ENCODE peak calls at places on chromosome 21, in eight cellular contexts. X, S, D, H, Q, P, Y and I are unnamed samples.

GRCh38 chr21:46028547-46029200 is 47.1 kb downstream of the COL6A1 start:
- DNase-seq in X (no peak), S (no peak), D (no peak), H (no peak), Q (no peak), P (no peak), Y (no peak), I (no peak)

GRCh38 chr21:37936010-37936785 is 19.9 kb upstream of the KCNJ6 start:
- DNase-seq in X (no peak), S (no peak), D (no peak), H (no peak), Q (no peak), P (no peak), Y (no peak), I (no peak)

GRCh38 chr21:35319684-35320083 is 270.6 kb upstream of the RUNX1 start:
- DNase-seq in X (no peak), S (no peak), D (no peak), H (no peak), Q (no peak), P (no peak), Y (no peak), I (no peak)

GRCh38 chr21:39533545-39534226 is 79.1 kb upstream of the B3GALT5 start:
- DNase-seq in X (no peak), S (no peak), D (no peak), H (no peak), Q (no peak), P (no peak), Y (no peak), I (no peak)

GRCh38 chr21:26833011-26833410 is 12.2 kb downstream of the ADAMTS1 start:
- DNase-seq in X (no peak), S (no peak), D (no peak), H (no peak), Q (no peak), P (no peak), Y (no peak), I (no peak)

GRCh38 chr21:32463367-32463766 is 50.9 kb downstream of the EVA1C start:
- DNase-seq in X (no peak), S (no peak), D (no peak), H (peak), Q (no peak), P (no peak), Y (no peak), I (no peak)

GRCh38 chr21:46552274-46552673 is 52.6 kb downstream of the S100B start:
- DNase-seq in X (no peak), S (no peak), D (no peak), H (peak), Q (peak), P (no peak), Y (no peak), I (no peak)

GRCh38 chr21:18608226-18608625 is 204.6 kb upstream of the TMPRSS15 start:
- DNase-seq in X (no peak), S (peak), D (no peak), H (no peak), Q (no peak), P (no peak), Y (no peak), I (no peak)

GRCh38 chr21:27743971-27744564 is 777.2 kb upstream of the ADAMTS5 start:
- DNase-seq in X (no peak), S (no peak), D (no peak), H (no peak), Q (no peak), P (no peak), Y (no peak), I (no peak)

GRCh38 chr21:46457801-46458314 is 833 bp upstream of the DIP2A start:
- DNase-seq in X (peak), S (no peak), D (peak), H (peak), Q (no peak), P (no peak), Y (peak), I (peak)

GRCh38 chr21:45547211-45547900 is 5.1 kb upstream of the SLC19A1 start:
- DNase-seq in X (no peak), S (no peak), D (no peak), H (no peak), Q (no peak), P (no peak), Y (no peak), I (no peak)

GRCh38 chr21:32403201-32403701 is 9.3 kb upstream of the EVA1C start:
- DNase-seq in X (peak), S (peak), D (peak), H (no peak), Q (no peak), P (peak), Y (peak), I (peak)

GRCh38 chr21:41664881-41665765 is 101.7 kb downstream of the RIPK4 start:
- DNase-seq in X (no peak), S (no peak), D (no peak), H (peak), Q (no peak), P (no peak), Y (no peak), I (no peak)

GRCh38 chr21:14841511-14842472 is 223.0 kb downstream of the NRIP1 start:
- DNase-seq in X (peak), S (no peak), D (no peak), H (no peak), Q (no peak), P (no peak), Y (no peak), I (no peak)

GRCh38 chr21:34644815-34645214 is 24.0 kb upstream of the CLIC6 start:
- DNase-seq in X (no peak), S (no peak), D (no peak), H (peak), Q (no peak), P (no peak), Y (no peak), I (no peak)

GRCh38 chr21:32978346-32979270 is 47.1 kb upstream of the OLIG2 start:
- DNase-seq in X (no peak), S (no peak), D (no peak), H (no peak), Q (no peak), P (no peak), Y (no peak), I (no peak)